ENCODE peak calls at places on chromosomes 13 and 19, in six cellular contexts. One of them, this sample, is unnamed. For H3K4me1, the result is how much of the 10 kb centered on the place peaks cover.

GRCh38 chr13:28531195-28531955 is 36.4 kb upstream of the FLT1 start:
- DNase-seq in heart left ventricle: peak
- DNase-seq in psoas muscle: peak
- DNase-seq in ovary: no peak
- DNase-seq in fibroblast of lung: peak
- DNase-seq in Peyer's patch: peak
- DNase-seq in this sample: peak

GRCh38 chr19:10388957-10389356 is 8.6 kb upstream of the TYK2 start:
- DNase-seq in heart left ventricle: peak
- DNase-seq in psoas muscle: peak
- DNase-seq in ovary: peak
- DNase-seq in fibroblast of lung: peak
- DNase-seq in Peyer's patch: peak
- DNase-seq in this sample: peak

GRCh38 chr19:6278740-6279619 is 795 bp downstream of the MLLT1 start:
- DNase-seq in heart left ventricle: no peak
- DNase-seq in psoas muscle: no peak
- DNase-seq in ovary: peak
- DNase-seq in fibroblast of lung: no peak
- DNase-seq in Peyer's patch: no peak
- DNase-seq in this sample: no peak

GRCh38 chr19:38915329-38916321 is 3.6 kb upstream of the CCER2 start:
- DNase-seq in heart left ventricle: peak
- DNase-seq in psoas muscle: no peak
- DNase-seq in ovary: no peak
- DNase-seq in fibroblast of lung: no peak
- DNase-seq in Peyer's patch: peak
- DNase-seq in this sample: peak

GRCh38 chr13:100673376-100673830 is 1.2 kb downstream of the TMTC4 start:
- DNase-seq in heart left ventricle: no peak
- DNase-seq in psoas muscle: no peak
- DNase-seq in ovary: peak
- DNase-seq in fibroblast of lung: no peak
- DNase-seq in Peyer's patch: no peak
- DNase-seq in this sample: no peak

GRCh38 chr13:40440990-40441820 is 225.2 kb downstream of the FOXO1 start:
- DNase-seq in heart left ventricle: peak
- DNase-seq in psoas muscle: peak
- DNase-seq in ovary: peak
- DNase-seq in fibroblast of lung: peak
- DNase-seq in Peyer's patch: peak
- DNase-seq in this sample: peak

GRCh38 chr19:37329686-37330085 is 41.2 kb upstream of the ZNF527 start:
- DNase-seq in heart left ventricle: no peak
- DNase-seq in psoas muscle: no peak
- DNase-seq in ovary: no peak
- DNase-seq in fibroblast of lung: no peak
- DNase-seq in Peyer's patch: no peak
- DNase-seq in this sample: no peak

GRCh38 chr13:79079351-79079839 is 326.7 kb downstream of the RBM26 start:
- DNase-seq in heart left ventricle: no peak
- DNase-seq in psoas muscle: no peak
- DNase-seq in ovary: no peak
- DNase-seq in fibroblast of lung: no peak
- DNase-seq in Peyer's patch: no peak
- DNase-seq in this sample: no peak

GRCh38 chr19:41705393-41706174 is 2.8 kb upstream of the CEACAM5 start:
- DNase-seq in heart left ventricle: no peak
- DNase-seq in psoas muscle: no peak
- DNase-seq in ovary: no peak
- DNase-seq in fibroblast of lung: no peak
- DNase-seq in Peyer's patch: no peak
- DNase-seq in this sample: peak

GRCh38 chr13:113474179-113474578 is 16.3 kb downstream of the DCUN1D2 start:
- DNase-seq in heart left ventricle: peak
- DNase-seq in psoas muscle: no peak
- DNase-seq in ovary: no peak
- DNase-seq in fibroblast of lung: peak
- DNase-seq in Peyer's patch: no peak
- DNase-seq in this sample: no peak

GRCh38 chr13:77213644-77214043 is 113.2 kb downstream of the MYCBP2 start:
- DNase-seq in heart left ventricle: no peak
- DNase-seq in psoas muscle: no peak
- DNase-seq in ovary: no peak
- DNase-seq in fibroblast of lung: no peak
- DNase-seq in Peyer's patch: no peak
- DNase-seq in this sample: no peak

GRCh38 chr13:111397202-111397880 is 76.9 kb downstream of the TEX29 start:
- DNase-seq in heart left ventricle: no peak
- DNase-seq in psoas muscle: no peak
- DNase-seq in ovary: no peak
- DNase-seq in fibroblast of lung: no peak
- DNase-seq in Peyer's patch: peak
- DNase-seq in this sample: no peak

GRCh38 chr13:51943721-51944120 is 67.5 kb downstream of the ATP7B start:
- DNase-seq in heart left ventricle: no peak
- DNase-seq in psoas muscle: no peak
- DNase-seq in ovary: no peak
- DNase-seq in fibroblast of lung: no peak
- DNase-seq in Peyer's patch: no peak
- DNase-seq in this sample: no peak

GRCh38 chr19:31100945-31101344 is 248.3 kb downstream of the TSHZ3 start:
- DNase-seq in heart left ventricle: no peak
- DNase-seq in psoas muscle: no peak
- DNase-seq in ovary: no peak
- DNase-seq in fibroblast of lung: peak
- DNase-seq in Peyer's patch: no peak
- DNase-seq in this sample: no peak

GRCh38 chr13:98571955-98572662 is 4.8 kb downstream of the STK24 start:
- DNase-seq in heart left ventricle: peak
- DNase-seq in psoas muscle: peak
- DNase-seq in ovary: no peak
- DNase-seq in fibroblast of lung: peak
- DNase-seq in Peyer's patch: peak
- DNase-seq in this sample: peak

GRCh38 chr13:78420814-78421213 is 182.5 kb downstream of the POU4F1 start:
- DNase-seq in heart left ventricle: peak
- DNase-seq in psoas muscle: no peak
- DNase-seq in ovary: no peak
- DNase-seq in fibroblast of lung: no peak
- DNase-seq in Peyer's patch: no peak
- DNase-seq in this sample: no peak

GRCh38 chr19:18433039-18433691 is 4.8 kb downstream of the ISYNA1 start:
- DNase-seq in heart left ventricle: no peak
- DNase-seq in psoas muscle: no peak
- DNase-seq in ovary: peak
- DNase-seq in fibroblast of lung: no peak
- DNase-seq in Peyer's patch: no peak
- DNase-seq in this sample: peak

GRCh38 chr13:112835344-112835743 is 133.7 kb upstream of the MCF2L start:
- DNase-seq in heart left ventricle: no peak
- DNase-seq in psoas muscle: no peak
- DNase-seq in ovary: no peak
- DNase-seq in fibroblast of lung: no peak
- DNase-seq in Peyer's patch: peak
- DNase-seq in this sample: no peak

GRCh38 chr19:55688422-55689218 is 13.6 kb downstream of the EPN1 start:
- DNase-seq in heart left ventricle: peak
- DNase-seq in psoas muscle: no peak
- DNase-seq in ovary: peak
- DNase-seq in fibroblast of lung: no peak
- DNase-seq in Peyer's patch: peak
- DNase-seq in this sample: peak

GRCh38 chr13:74288361-74288911 is 154.2 kb upstream of the KLF12 start:
- DNase-seq in heart left ventricle: peak
- DNase-seq in psoas muscle: peak
- DNase-seq in ovary: peak
- DNase-seq in fibroblast of lung: peak
- DNase-seq in Peyer's patch: peak
- DNase-seq in this sample: peak

GRCh38 chr13:113110852-113111315 is 5.3 kb downstream of the F7 start:
- DNase-seq in heart left ventricle: no peak
- DNase-seq in psoas muscle: no peak
- DNase-seq in ovary: no peak
- DNase-seq in fibroblast of lung: no peak
- DNase-seq in Peyer's patch: peak
- DNase-seq in this sample: no peak

GRCh38 chr19:27774827-27775226 is 1438.1 kb downstream of the UQCRFS1 start:
- DNase-seq in heart left ventricle: no peak
- DNase-seq in psoas muscle: no peak
- DNase-seq in ovary: no peak
- DNase-seq in fibroblast of lung: no peak
- DNase-seq in Peyer's patch: no peak
- DNase-seq in this sample: no peak

DNA sequence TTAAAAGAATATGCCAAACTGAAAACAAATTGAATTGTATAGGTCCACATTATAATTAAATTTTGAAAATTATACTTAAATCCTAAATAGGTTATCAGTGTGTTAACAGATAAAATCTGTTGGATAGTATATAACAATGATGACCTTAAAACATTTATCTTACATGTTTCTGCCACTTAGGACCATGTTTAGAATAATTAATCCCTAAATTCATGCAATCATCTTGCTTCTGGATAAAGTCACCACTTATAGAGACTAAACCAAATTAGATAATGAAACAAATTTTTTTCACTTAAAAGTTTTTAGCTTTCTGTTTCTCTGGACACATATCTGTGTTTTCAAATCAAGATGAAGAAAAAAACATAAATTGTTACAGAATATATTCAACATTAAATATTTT is 511.7 kb upstream of the MIR17HG start:
- DNase-seq in heart left ventricle: no peak
- DNase-seq in psoas muscle: no peak
- DNase-seq in ovary: no peak
- DNase-seq in fibroblast of lung: no peak
- DNase-seq in Peyer's patch: no peak
- DNase-seq in this sample: no peak
- H3K4me1 ChIP-seq in heart left ventricle: under half
- H3K4me1 ChIP-seq in psoas muscle: under half
- H3K4me1 ChIP-seq in ovary: under half
- H3K4me1 ChIP-seq in fibroblast of lung: under half
- H3K4me1 ChIP-seq in Peyer's patch: under half
- H3K4me1 ChIP-seq in this sample: under half

GRCh38 chr19:13260883-13261653 is 110.9 kb downstream of the IER2 start:
- DNase-seq in heart left ventricle: no peak
- DNase-seq in psoas muscle: no peak
- DNase-seq in ovary: no peak
- DNase-seq in fibroblast of lung: peak
- DNase-seq in Peyer's patch: no peak
- DNase-seq in this sample: peak
- TF ChIP-seq CTCF in heart left ventricle: no peak
- TF ChIP-seq CTCF in psoas muscle: peak
- TF ChIP-seq CTCF in ovary: no peak
- TF ChIP-seq CTCF in fibroblast of lung: no peak
- TF ChIP-seq CTCF in Peyer's patch: no peak
- TF ChIP-seq CTCF in this sample: no peak

DNA sequence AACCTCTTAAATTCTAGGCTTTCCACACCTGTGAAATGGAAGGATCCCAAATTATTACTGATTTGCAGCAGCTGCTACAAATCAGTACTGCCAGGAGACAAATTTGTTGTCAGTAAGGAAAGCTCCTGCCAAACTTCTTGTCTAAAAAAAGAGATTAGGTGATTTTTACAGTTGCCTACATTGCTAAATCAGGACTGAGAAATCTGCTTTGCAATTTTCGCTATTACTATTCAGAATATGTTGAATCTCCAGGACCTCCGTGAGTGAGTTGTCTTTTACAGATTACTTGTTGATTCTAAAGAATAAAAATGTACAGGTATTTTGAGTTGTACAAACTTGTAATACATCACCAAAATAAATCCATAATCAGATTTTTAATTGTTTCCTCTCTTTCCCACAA is 1815.9 kb downstream of the PCDH9 start:
- DNase-seq in heart left ventricle: no peak
- DNase-seq in psoas muscle: no peak
- DNase-seq in ovary: no peak
- DNase-seq in fibroblast of lung: no peak
- DNase-seq in Peyer's patch: no peak
- DNase-seq in this sample: no peak
- H3K4me3 ChIP-seq in heart left ventricle: no peak
- H3K4me3 ChIP-seq in psoas muscle: no peak
- H3K4me3 ChIP-seq in ovary: no peak
- H3K4me3 ChIP-seq in fibroblast of lung: no peak
- H3K4me3 ChIP-seq in Peyer's patch: no peak
- H3K4me3 ChIP-seq in this sample: no peak

DNA sequence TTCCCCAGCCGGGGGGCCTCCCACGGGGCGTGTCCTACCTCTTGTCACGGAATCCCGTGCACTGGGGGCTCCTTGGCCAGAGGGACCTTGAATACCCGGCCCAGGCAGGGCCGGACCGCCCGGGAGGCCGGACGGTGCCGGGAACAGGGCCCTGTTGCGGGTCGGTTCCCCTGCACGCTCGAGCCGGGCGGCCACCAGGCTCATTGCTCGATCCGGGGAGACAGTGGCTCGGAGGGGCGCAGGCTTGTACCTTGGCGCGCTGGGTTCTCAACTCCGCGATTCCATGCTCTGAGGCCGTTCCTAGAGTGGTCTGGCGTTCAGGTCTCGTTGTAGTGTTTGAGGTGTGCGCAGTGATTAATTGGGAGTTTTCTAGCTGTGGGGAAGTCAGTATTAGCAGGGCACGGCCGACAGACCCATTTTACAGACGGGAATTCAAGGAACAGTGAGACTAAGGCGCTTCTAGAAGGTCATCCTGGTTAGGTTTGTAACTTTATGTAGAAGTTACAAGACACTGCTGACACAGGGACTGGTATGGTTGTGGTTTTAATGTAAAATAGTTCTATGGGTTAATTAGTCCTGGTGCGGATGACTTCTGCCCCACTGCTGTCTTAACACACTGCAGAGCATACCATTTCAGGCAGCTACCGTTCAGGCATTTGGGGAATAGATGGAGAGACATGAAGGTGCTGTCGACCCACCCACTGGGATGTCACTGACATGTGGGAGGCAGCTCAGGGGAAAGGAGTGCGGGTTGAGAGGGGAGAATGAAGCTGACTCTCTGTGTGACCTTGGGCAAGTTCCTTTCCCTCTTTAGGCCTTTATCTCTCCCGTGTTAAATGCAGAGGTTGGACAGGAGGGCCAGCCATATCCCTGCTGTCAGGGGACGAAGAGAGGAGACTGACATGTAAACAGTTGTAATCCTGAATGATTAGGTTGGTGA is 590 bp downstream of the CLPTM1 start:
- DNase-seq in heart left ventricle: no peak
- DNase-seq in psoas muscle: no peak
- DNase-seq in ovary: no peak
- DNase-seq in fibroblast of lung: no peak
- DNase-seq in Peyer's patch: no peak
- DNase-seq in this sample: no peak
- H3K4me1 ChIP-seq in heart left ventricle: under half
- H3K4me1 ChIP-seq in psoas muscle: under half
- H3K4me1 ChIP-seq in ovary: under half
- H3K4me1 ChIP-seq in fibroblast of lung: under half
- H3K4me1 ChIP-seq in Peyer's patch: under half
- H3K4me1 ChIP-seq in this sample: under half